ENCODE peak calls at places on chromosomes 3 and 15, in five cellular contexts. R is left lung, F is K562, O is BJ, L is tibial artery. T is an unnamed sample.

GRCh38 chr15:51186121-51186795 is 91.6 kb upstream of the TNFAIP8L3 start:
- DNase-seq in R (no peak), F (peak; percentile 17), O (no peak), L (no peak), T (no peak)

GRCh38 chr3:79729096-79729495 is 38.7 kb downstream of the ROBO1 start:
- DNase-seq in F (no peak), R (no peak), O (no peak), L (no peak), T (no peak)

GRCh38 chr3:128567705-128568356 is 74.8 kb upstream of the GATA2 start:
- DNase-seq in O (no peak), R (no peak), L (peak; percentile 29), F (no peak), T (no peak)

GRCh38 chr15:85792872-85793621 is 1.7 kb downstream of the KLHL25 start:
- DNase-seq in R (no peak), F (no peak), L (no peak), O (no peak), T (no peak)

GRCh38 chr3:173902866-173903265 is 505.3 kb downstream of the NLGN1 start:
- DNase-seq in F (no peak), O (no peak), R (no peak), L (no peak), T (no peak)

GRCh38 chr15:79172032-79172481 is 81.5 kb upstream of the RASGRF1 start:
- DNase-seq in R (no peak), F (peak; percentile 61), O (no peak), L (no peak), T (no peak)

GRCh38 chr3:119314821-119315220 is 20.6 kb downstream of the ARHGAP31 start:
- DNase-seq in F (no peak), R (no peak), L (no peak), O (no peak), T (no peak)

GRCh38 chr15:94587071-94587470 is 355.7 kb downstream of the MCTP2 start:
- DNase-seq in R (no peak), L (no peak), F (no peak), O (no peak), T (no peak)

GRCh38 chr15:78291698-78292097 is 7.7 kb downstream of the SKIC8 start:
- DNase-seq in R (no peak), L (no peak), O (no peak), F (no peak), T (no peak)

DNA sequence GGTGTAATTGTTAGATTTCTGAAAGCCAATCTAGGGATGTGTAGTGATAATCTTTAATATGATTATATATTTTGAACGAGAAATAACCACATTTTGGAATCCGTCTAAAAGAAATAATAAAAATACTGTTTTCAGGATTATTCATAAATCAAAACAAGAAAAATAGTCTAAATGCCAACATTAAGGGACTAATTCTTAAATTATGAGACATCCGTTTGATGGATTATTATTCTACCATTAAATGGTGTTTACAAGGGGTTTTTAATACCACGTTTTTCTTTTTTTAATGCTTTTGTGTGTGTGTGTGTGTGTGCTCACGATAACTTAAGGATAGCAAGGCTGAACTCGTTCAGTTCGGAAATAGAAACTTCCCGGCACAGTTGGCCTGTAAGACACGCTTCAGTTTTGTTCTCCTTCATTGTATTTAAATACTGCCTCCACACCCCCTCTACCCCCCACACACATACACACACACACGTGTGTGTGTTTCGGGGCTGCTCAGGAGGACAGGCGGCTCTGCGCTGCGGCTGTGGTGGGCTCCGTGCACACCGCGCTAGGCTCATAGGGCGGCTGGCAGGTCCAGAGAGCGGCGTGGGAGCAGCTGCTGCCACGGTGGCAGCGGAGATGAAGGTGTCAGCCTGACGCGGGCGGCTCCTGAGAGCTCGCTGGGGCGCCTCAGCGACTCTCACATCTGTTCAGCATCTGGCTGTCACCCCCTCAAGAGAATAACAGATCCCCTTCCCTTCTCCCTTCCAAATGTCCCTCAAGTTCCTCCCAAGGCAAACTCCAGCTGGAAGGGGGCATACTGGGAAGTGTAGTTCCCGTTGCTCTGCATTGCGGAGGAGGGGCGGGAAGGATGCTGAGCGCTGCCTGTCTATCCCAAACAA is 23.0 kb upstream of the ANP32A start:
- DNase-seq in F (no peak), L (no peak), R (peak; percentile 82), O (no peak), T (peak; percentile 13)
- H3K4me3 ChIP-seq in F (no peak overlapping the region), L (peak overlapping the region; percentile 22), R (peak overlapping the region; percentile 9), O (peak overlapping the region; percentile 22), T (peak overlapping the region; percentile 23)

DNA sequence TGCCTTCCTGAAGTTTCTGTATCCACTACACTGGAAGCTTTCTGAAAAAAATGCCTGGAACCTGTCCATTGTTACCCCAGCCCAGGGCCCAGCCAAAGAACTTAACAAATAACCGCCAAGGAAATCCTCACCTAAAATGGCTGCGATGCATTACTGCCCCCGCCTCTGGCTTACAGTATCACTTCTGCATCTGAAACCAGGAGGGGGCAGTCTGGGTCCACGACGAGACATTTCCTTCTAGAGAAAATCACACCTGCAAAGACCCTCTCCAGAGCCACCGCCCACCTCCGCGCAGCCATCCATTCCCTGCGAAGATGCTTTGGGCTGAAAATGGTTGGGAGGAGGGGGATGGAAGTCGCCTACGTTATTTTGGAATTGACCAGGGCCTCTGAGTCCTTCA is 22.4 kb upstream of the CELF6 start:
- DNase-seq in F (peak; percentile 19), R (no peak), O (no peak), L (no peak), T (no peak)
- H3K36me3 ChIP-seq in F (peaks cover 35% of the 10 kb centered on the region), R (no peaks in the 10 kb centered on the region), O (peaks cover 10% of the 10 kb centered on the region), L (peaks cover 39% of the 10 kb centered on the region), T (peaks cover 26% of the 10 kb centered on the region)

GRCh38 chr15:25852696-25853524 is 10.2 kb downstream of the ATP10A start:
- DNase-seq in F (no peak), L (no peak), R (no peak), O (no peak), T (no peak)
- H3K4me3 ChIP-seq in F (no peak overlapping the region), L (no peak overlapping the region), R (no peak overlapping the region), O (no peak overlapping the region), T (no peak overlapping the region)

DNA sequence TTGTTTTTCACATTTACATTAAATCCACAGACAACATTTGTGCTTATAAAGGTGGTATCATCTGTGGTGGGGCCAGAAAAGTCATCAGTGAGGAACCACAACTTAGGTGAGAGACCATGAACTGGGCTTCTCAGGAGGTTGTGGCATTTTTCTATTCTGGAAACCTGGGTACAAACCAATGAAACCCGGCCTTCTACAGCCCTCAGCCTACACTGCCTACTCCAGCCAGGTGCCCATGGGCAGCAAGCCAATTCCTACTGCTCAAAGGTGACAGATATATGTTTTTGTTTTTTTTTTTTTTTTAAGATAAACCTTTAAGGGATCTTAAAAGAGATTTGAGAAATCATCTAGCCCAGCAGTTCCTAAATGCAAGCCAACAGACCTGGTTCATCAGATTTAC is 20.3 kb downstream of the SPG21 start:
- DNase-seq in L (no peak), R (no peak), F (no peak), O (no peak), T (no peak)
- H3K36me3 ChIP-seq in L (peaks cover 61% of the 10 kb centered on the region), R (peaks cover 4% of the 10 kb centered on the region), F (peaks cover 65% of the 10 kb centered on the region), O (peaks cover 15% of the 10 kb centered on the region), T (peaks cover 14% of the 10 kb centered on the region)